ENCODE peak calls at places on chromosome 7, in seven cellular contexts. P is fibroblast of mammary gland, L is mesenteric fat pad, V is occipital lobe, O is CMK, B is MCF 10A, U is ureter. X is an unnamed sample.

GRCh38 chr7:50792342-50793114 is 9.8 kb upstream of the GRB10 start:
- DNase-seq in P (peak), L (peak), V (no peak), O (no peak), B (peak), U (no peak), X (peak)

GRCh38 chr7:34208878-34209621 is 303.7 kb downstream of the BMPER start:
- DNase-seq in P (peak), L (no peak), V (peak), O (no peak), B (no peak), U (no peak), X (peak)

GRCh38 chr7:30596043-30596641 is 1.5 kb downstream of the GARS1 start:
- DNase-seq in P (peak), L (no peak), V (no peak), O (no peak), B (peak), U (no peak), X (peak)

GRCh38 chr7:12711124-12711523 is 23.7 kb downstream of the ARL4A start:
- DNase-seq in P (no peak), L (no peak), V (no peak), O (no peak), B (no peak), U (no peak), X (no peak)

GRCh38 chr7:158109364-158110033 is 478.1 kb downstream of the PTPRN2 start:
- DNase-seq in P (peak), L (peak), V (no peak), O (no peak), B (peak), U (no peak), X (no peak)

GRCh38 chr7:11843113-11843765 is 11.2 kb upstream of the THSD7A start:
- DNase-seq in P (no peak), L (no peak), V (no peak), O (no peak), B (no peak), U (no peak), X (no peak)

GRCh38 chr7:6272481-6273323 is at the start of gene CYTH3:
- DNase-seq in P (peak), L (peak), V (peak), O (peak), B (peak), U (peak), X (peak)

GRCh38 chr7:44368885-44369284 is 43.5 kb upstream of the CAMK2B start:
- DNase-seq in P (peak), L (no peak), V (no peak), O (no peak), B (peak), U (no peak), X (no peak)

GRCh38 chr7:45236666-45237065 is 79.1 kb downstream of the RAMP3 start:
- DNase-seq in P (peak), L (peak), V (no peak), O (no peak), B (no peak), U (no peak), X (no peak)

GRCh38 chr7:13282377-13282980 is 595.0 kb downstream of the ARL4A start:
- DNase-seq in P (peak), L (no peak), V (no peak), O (no peak), B (peak), U (no peak), X (peak)

GRCh38 chr7:78225534-78225933 is 427.0 kb downstream of the PHTF2 start:
- DNase-seq in P (no peak), L (no peak), V (no peak), O (no peak), B (no peak), U (no peak), X (peak)

GRCh38 chr7:98626393-98627061 is 9.4 kb downstream of the NPTX2 start:
- DNase-seq in P (no peak), L (peak), V (no peak), O (no peak), B (no peak), U (no peak), X (peak)

GRCh38 chr7:150938566-150938965 is 39.6 kb downstream of the KCNH2 start:
- DNase-seq in P (peak), L (no peak), V (no peak), O (no peak), B (no peak), U (no peak), X (no peak)

GRCh38 chr7:74290590-74290950 is 1.4 kb downstream of the CLIP2 start:
- DNase-seq in P (no peak), L (no peak), V (no peak), O (no peak), B (no peak), U (no peak), X (no peak)

GRCh38 chr7:116557066-116557585 is 32.3 kb downstream of the CAV1 start:
- DNase-seq in P (no peak), L (no peak), V (no peak), O (no peak), B (no peak), U (no peak), X (no peak)

GRCh38 chr7:100465702-100466311 is 1.7 kb upstream of the SPACDR start:
- DNase-seq in P (peak), L (no peak), V (peak), O (no peak), B (peak), U (no peak), X (peak)

GRCh38 chr7:38660427-38661099 is 29.4 kb upstream of the AMPH start:
- DNase-seq in P (peak), L (no peak), V (no peak), O (peak), B (peak), U (no peak), X (peak)

GRCh38 chr7:47198159-47198558 is 383.8 kb downstream of the TNS3 start:
- DNase-seq in P (peak), L (no peak), V (no peak), O (no peak), B (no peak), U (no peak), X (no peak)

GRCh38 chr7:1554332-1555045 is 1.5 kb downstream of the TMEM184A start:
- DNase-seq in P (no peak), L (no peak), V (no peak), O (no peak), B (no peak), U (no peak), X (no peak)

GRCh38 chr7:74013539-74014272 is 14.3 kb upstream of the ELN start:
- DNase-seq in P (no peak), L (no peak), V (no peak), O (no peak), B (peak), U (no peak), X (peak)

GRCh38 chr7:100710452-100710851 is 4.5 kb downstream of the POP7 start:
- DNase-seq in P (no peak), L (no peak), V (no peak), O (no peak), B (no peak), U (no peak), X (no peak)

GRCh38 chr7:100957832-100958421 is 8.6 kb downstream of the MUC3A start:
- DNase-seq in P (no peak), L (no peak), V (no peak), O (no peak), B (no peak), U (no peak), X (no peak)

GRCh38 chr7:125695631-125696030 is 766.0 kb upstream of the POT1 start:
- DNase-seq in P (no peak), L (no peak), V (no peak), O (no peak), B (no peak), U (no peak), X (no peak)

GRCh38 chr7:151599401-151600227 is 79.9 kb upstream of the RHEB start:
- DNase-seq in P (peak), L (no peak), V (no peak), O (no peak), B (peak), U (peak), X (peak)

GRCh38 chr7:80453699-80454340 is 58.0 kb downstream of the GNAT3 start:
- DNase-seq in P (peak), L (no peak), V (no peak), O (no peak), B (peak), U (no peak), X (peak)

GRCh38 chr7:79998343-79998742 is 136.3 kb upstream of the GNAI1 start:
- DNase-seq in P (no peak), L (no peak), V (no peak), O (no peak), B (no peak), U (no peak), X (no peak)

GRCh38 chr7:142802301-142802700 is 31.5 kb downstream of the PRSS2 start:
- DNase-seq in P (no peak), L (no peak), V (no peak), O (no peak), B (no peak), U (no peak), X (no peak)

GRCh38 chr7:24366901-24367300 is 82.9 kb downstream of the NPY start:
- DNase-seq in P (no peak), L (no peak), V (no peak), O (no peak), B (no peak), U (no peak), X (no peak)

GRCh38 chr7:92699560-92699959 is 109.4 kb upstream of the FAM133B start:
- DNase-seq in P (peak), L (no peak), V (no peak), O (no peak), B (peak), U (no peak), X (no peak)

X was measured in astrocyte of the hippocampus.